ENCODE peak calls at places on chromosome 9, in five cellular contexts. T is PC-3, R is PC-9, F is neural progenitor cell, M is neuronal stem cell. A is an unnamed sample.

GRCh38 chr9:112556497-112557085 is 70.0 kb downstream of the KIAA1958 start:
- DNase-seq in R (peak), T (peak), M (no peak), F (no peak), A (no peak)

GRCh38 chr9:114737118-114737517 is 55.1 kb upstream of the TEX48 start:
- DNase-seq in T (peak), M (no peak), F (no peak), R (no peak), A (no peak)

GRCh38 chr9:71719585-71719984 is 48.7 kb downstream of the CEMIP2 start:
- DNase-seq in F (no peak), M (no peak), R (no peak), T (no peak), A (no peak)

GRCh38 chr9:20604561-20604960 is 17.7 kb downstream of the MLLT3 start:
- DNase-seq in F (no peak), M (no peak), T (no peak), R (no peak), A (no peak)

GRCh38 chr9:81474792-81475191 is 214.6 kb downstream of the TLE1 start:
- DNase-seq in T (no peak), F (no peak), M (no peak), R (no peak), A (no peak)

GRCh38 chr9:35488019-35488418 is 1.9 kb upstream of the RUSC2 start:
- DNase-seq in M (no peak), T (no peak), R (no peak), F (no peak), A (no peak)

GRCh38 chr9:116219686-116220085 is 66.1 kb downstream of the PAPPA start:
- DNase-seq in F (no peak), R (no peak), M (no peak), T (no peak), A (no peak)

GRCh38 chr9:78363221-78363620 is 66.3 kb downstream of the PSAT1 start:
- DNase-seq in M (no peak), F (no peak), R (no peak), T (peak), A (no peak)

GRCh38 chr9:72399391-72399790 is 34.4 kb upstream of the ZFAND5 start:
- DNase-seq in M (no peak), F (no peak), R (no peak), T (no peak), A (no peak)

GRCh38 chr9:127801955-127802575 is 617 bp upstream of the FPGS start:
- DNase-seq in F (no peak), R (no peak), M (no peak), T (no peak), A (no peak)

GRCh38 chr9:125428515-125429467 is 167.2 kb downstream of the GAPVD1 start:
- DNase-seq in R (no peak), T (no peak), F (no peak), M (no peak), A (no peak)

GRCh38 chr9:8733096-8733954 is 933.7 kb upstream of the DMAC1 start:
- DNase-seq in T (no peak), F (peak), M (peak), R (no peak), A (peak)

GRCh38 chr9:3906437-3907213 is 380.8 kb upstream of the RFX3 start:
- DNase-seq in M (no peak), R (peak), F (no peak), T (peak), A (peak)

GRCh38 chr9:36008774-36009300 is 27.9 kb upstream of the RECK start:
- DNase-seq in F (peak), T (peak), M (peak), R (no peak), A (peak)

GRCh38 chr9:112409758-112410157 is 29.9 kb downstream of the HSDL2 start:
- DNase-seq in M (no peak), F (no peak), T (no peak), R (no peak), A (no peak)

GRCh38 chr9:89740722-89741121 is 135.9 kb downstream of the GADD45G start:
- DNase-seq in R (no peak), M (no peak), F (no peak), T (no peak), A (no peak)

GRCh38 chr9:20356392-20357206 is 265.7 kb downstream of the MLLT3 start:
- DNase-seq in F (peak), T (peak), M (peak), R (peak), A (peak)

GRCh38 chr9:104557179-104557634 is 11.8 kb upstream of the OR13C8 start:
- DNase-seq in M (no peak), F (no peak), T (no peak), R (no peak), A (peak)

GRCh38 chr9:86652696-86653095 is 294.6 kb downstream of the GAS1 start:
- DNase-seq in T (no peak), R (no peak), M (no peak), F (no peak), A (no peak)

GRCh38 chr9:16282718-16283117 is 587.8 kb downstream of the BNC2 start:
- DNase-seq in M (no peak), F (no peak), T (no peak), R (no peak), A (no peak)

GRCh38 chr9:89678394-89679005 is 73.7 kb downstream of the GADD45G start:
- DNase-seq in F (peak), R (no peak), M (no peak), T (no peak), A (no peak)

GRCh38 chr9:101650096-101650495 is 55.3 kb upstream of the PPP3R2 start:
- DNase-seq in T (no peak), F (no peak), R (no peak), M (no peak), A (no peak)

GRCh38 chr9:112921549-112921948 is 30.9 kb upstream of the SLC46A2 start:
- DNase-seq in F (peak), M (no peak), R (peak), T (peak), A (peak)

GRCh38 chr9:132572921-132573320 is 9.5 kb upstream of the BARHL1 start:
- DNase-seq in F (no peak), M (no peak), R (no peak), T (peak), A (peak)

GRCh38 chr9:96453625-96454024 is 3.7 kb downstream of the HABP4 start:
- DNase-seq in R (no peak), F (peak), M (no peak), T (peak), A (peak)

GRCh38 chr9:126386088-126386487 is 59.5 kb downstream of the MVB12B start:
- DNase-seq in T (peak), R (no peak), F (peak), M (no peak), A (peak)

GRCh38 chr9:89986190-89986589 is 381.4 kb downstream of the GADD45G start:
- DNase-seq in M (no peak), F (no peak), R (no peak), T (no peak), A (no peak)

GRCh38 chr9:135014341-135015010 is 73.0 kb upstream of the OLFM1 start:
- DNase-seq in F (no peak), M (no peak), R (no peak), T (no peak), A (no peak)

GRCh38 chr9:12956805-12957204 is 182.0 kb downstream of the LURAP1L start:
- DNase-seq in R (peak), T (no peak), F (no peak), M (no peak), A (no peak)

GRCh38 chr9:134275379-134275778 is 50.9 kb upstream of the RXRA start:
- DNase-seq in R (no peak), M (no peak), F (peak), T (no peak), A (peak)

GRCh38 chr9:100284247-100284646 is 68.5 kb downstream of the TEX10 start:
- DNase-seq in M (no peak), F (no peak), R (no peak), T (no peak), A (no peak)

GRCh38 chr9:127014210-127014609 is 99.6 kb downstream of the RALGPS1 start:
- DNase-seq in R (no peak), T (no peak), F (no peak), M (no peak), A (no peak)

GRCh38 chr9:11199335-11199734 is 586.5 kb upstream of the PTPRD start:
- DNase-seq in F (peak), M (peak), R (no peak), T (no peak), A (peak)

GRCh38 chr9:124282442-124283231 is 24.9 kb downstream of the NEK6 start:
- DNase-seq in R (no peak), M (no peak), T (no peak), F (no peak), A (no peak)

GRCh38 chr9:134811673-134812668 is 68.6 kb upstream of the FCN2 start:
- DNase-seq in M (peak), R (no peak), T (no peak), F (peak), A (peak)

GRCh38 chr9:89247431-89248370 is 63.3 kb upstream of the CKS2 start:
- DNase-seq in T (peak), R (peak), F (peak), M (no peak), A (peak)

GRCh38 chr9:83056180-83056579 is 6.8 kb downstream of the RASEF start:
- DNase-seq in M (no peak), F (no peak), R (no peak), T (peak), A (no peak)

GRCh38 chr9:83060557-83060956 is 2.4 kb downstream of the RASEF start:
- DNase-seq in T (peak), F (no peak), R (peak), M (no peak), A (peak)

GRCh38 chr9:83059417-83059816 is 3.5 kb downstream of the RASEF start:
- DNase-seq in R (peak), T (peak), F (no peak), M (no peak), A (no peak)

GRCh38 chr9:83061036-83061435 is 1.9 kb downstream of the RASEF start:
- DNase-seq in R (peak), M (no peak), T (peak), F (no peak), A (peak)

DNA sequence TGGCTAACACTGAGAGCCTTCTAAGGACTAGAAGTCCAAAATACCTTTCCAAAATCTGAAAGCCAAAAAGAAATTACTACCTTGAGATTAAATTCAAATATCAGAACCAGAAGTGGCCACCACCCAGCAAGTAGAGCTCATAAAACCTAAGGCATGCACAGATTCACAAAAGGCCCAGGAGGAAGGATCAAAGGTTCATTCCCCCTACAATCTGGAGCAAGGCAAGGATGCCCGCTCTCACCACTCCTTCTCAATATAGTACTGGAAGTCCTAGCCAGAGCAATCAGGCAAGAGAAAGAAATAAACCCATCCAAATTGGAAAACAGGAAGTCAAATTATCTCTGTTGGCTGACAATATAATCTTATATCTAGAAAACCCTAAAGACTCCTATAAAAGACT is 6.0 kb downstream of the RASEF start:
- DNase-seq in M (no peak), F (no peak), R (no peak), T (no peak), A (no peak)
- H3K4me2 ChIP-seq in M (no peak), F (no peak), R (no peak), T (no peak), A (no peak)

GRCh38 chr9:108880917-108881316 is 18.9 kb downstream of the ACTL7A start:
- DNase-seq in M (no peak), R (no peak), F (no peak), T (no peak), A (no peak)

GRCh38 chr9:108874058-108874788 is 12.2 kb downstream of the ACTL7A start:
- DNase-seq in M (no peak), F (no peak), R (no peak), T (no peak), A (no peak)

GRCh38 chr9:108876425-108876824 is 14.4 kb downstream of the ACTL7A start:
- DNase-seq in F (no peak), T (no peak), R (no peak), M (no peak), A (no peak)

GRCh38 chr9:108882052-108882888 is 20.2 kb downstream of the ACTL7A start:
- DNase-seq in T (no peak), F (no peak), M (no peak), R (no peak), A (no peak)

DNA sequence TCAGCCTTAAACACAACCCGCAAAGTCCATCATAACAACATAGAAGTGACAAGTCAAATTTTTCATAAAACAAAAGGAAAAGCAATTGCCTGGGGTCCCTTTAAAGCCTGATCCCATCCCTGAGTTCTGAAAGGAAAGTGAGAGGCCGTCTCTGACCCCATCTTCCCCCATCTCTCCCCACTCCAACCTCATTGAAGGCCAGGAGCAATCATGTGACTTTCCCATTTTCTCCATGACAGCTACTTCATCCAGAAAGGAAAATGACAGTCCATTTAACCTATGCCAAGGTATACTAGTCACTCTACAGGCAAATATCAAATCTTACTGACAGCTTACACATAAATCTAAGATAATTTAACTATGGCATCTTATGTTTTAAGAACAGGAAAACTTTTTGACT is 15.5 kb downstream of the ACTL7A start:
- DNase-seq in F (no peak), T (no peak), R (no peak), M (no peak), A (no peak)
- H3K4me2 ChIP-seq in F (no peak), T (no peak), R (no peak), M (no peak), A (no peak)

GRCh38 chr9:137275203-137275936 is 2.2 kb upstream of the TOR4A start:
- DNase-seq in T (no peak), R (no peak), F (no peak), M (no peak), A (no peak)
- H3K4me2 ChIP-seq in T (no peak), R (no peak), F (no peak), M (no peak), A (no peak)

DNA sequence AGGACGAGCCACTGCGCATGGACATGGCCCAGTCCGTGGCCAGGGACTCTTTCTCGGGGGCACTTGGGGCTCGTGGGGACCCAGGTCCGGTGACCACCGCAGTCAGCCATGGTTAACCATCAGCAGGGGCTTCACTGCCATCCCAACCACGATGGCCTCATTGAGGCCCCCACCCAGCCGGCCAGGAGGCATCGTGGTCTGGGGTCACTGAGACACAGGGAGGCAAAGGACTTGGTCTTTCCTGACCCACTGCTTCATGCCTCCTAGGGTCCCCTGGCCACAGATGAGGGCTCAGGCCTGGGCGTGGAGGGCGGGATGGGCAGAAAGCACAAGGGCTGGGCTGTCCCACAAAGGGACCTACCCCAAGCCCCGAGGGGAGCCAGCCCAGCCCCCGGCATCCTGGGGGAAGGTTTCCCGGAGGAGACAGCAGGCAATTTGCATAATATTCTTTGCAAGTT is 6.6 kb downstream of the NACC2 start:
- DNase-seq in T (no peak), F (peak), R (no peak), M (no peak), A (no peak)
- H3K4me2 ChIP-seq in T (no peak), F (no peak), R (no peak), M (no peak), A (no peak)

GRCh38 chr9:98943682-98944129 is at the start of gene COL15A1:
- DNase-seq in F (peak), T (no peak), M (peak), R (no peak), A (peak)
- H3K4me2 ChIP-seq in F (peak), T (peak), M (peak), R (no peak), A (peak)

DNA sequence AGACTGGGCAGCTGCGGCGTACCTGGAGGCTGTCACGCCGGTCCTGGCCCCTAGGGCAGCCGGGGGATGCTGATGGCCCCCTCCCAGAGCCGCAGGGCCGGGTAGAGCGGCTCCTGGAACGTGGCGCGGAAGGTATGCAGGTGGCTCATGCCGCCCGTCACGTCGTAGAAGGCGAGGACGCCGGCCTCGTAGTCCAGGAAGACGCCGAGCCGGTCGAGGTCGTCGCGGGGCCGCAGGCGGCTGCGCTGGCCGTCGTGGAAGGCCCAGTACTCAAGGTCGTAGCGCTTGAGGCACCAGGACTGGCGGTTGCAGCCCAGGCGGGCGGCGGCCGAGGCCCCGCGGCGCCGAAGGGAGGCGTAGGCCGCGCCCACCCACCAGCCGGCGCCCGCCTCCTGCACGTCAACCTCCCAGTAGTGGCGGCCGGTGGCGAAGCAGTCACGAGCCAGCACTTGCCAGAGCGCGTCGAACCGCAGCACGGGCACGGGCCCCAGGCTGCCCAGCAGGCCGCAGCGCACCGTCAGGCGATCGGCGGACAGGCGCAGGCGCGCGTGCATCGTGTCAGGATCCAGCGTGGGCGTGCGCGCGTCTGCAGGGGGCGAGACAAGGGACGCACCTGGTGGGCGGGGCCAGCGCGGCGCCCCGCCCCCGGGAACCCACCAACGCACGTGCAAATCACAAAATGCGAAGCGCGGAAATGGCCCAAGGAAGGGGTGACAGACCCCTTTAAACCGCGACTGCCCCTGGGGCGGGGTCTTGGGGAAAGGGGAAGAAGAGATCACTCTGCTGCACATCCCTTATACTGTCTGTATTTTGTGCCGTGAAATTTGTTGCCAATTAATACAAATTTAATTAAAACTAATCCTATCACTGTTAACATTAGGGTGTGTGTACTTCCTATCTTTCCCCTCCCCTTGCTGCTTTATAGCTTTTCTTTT is 31.2 kb downstream of the NANS start:
- DNase-seq in T (no peak), R (no peak), F (peak), M (peak), A (peak)
- H3K4me2 ChIP-seq in T (no peak), R (no peak), F (peak), M (peak), A (peak)

GRCh38 chr9:109439378-109440116 is 58.6 kb downstream of the PTPN3 start:
- DNase-seq in F (no peak), M (no peak), R (no peak), T (no peak), A (no peak)
- H3K4me2 ChIP-seq in F (no peak), M (no peak), R (no peak), T (no peak), A (no peak)